ENCODE peak calls at places on chromosomes 3 and 15, in six cellular contexts. F is fibroblast of the aortic adventitia, U is cardiac fibroblast, N is hepatocyte, S is left ventricle myocardium inferior, G is fibroblast of pulmonary artery. M is an unnamed sample.

GRCh38 chr15:39622660-39623549 is 42.0 kb downstream of the THBS1 start:
- DNase-seq in F (no peak), G (no peak), S (no peak), N (peak; percentile 40), U (no peak), M (no peak)

GRCh38 chr3:149547954-149548728 is 73.6 kb downstream of the TM4SF4 start:
- DNase-seq in G (peak; percentile 92), F (peak; percentile 98), N (peak; percentile 65), U (peak; percentile 92), S (no peak), M (no peak)

GRCh38 chr3:71563827-71564226 is 19.7 kb downstream of the FOXP1 start:
- DNase-seq in S (no peak), N (no peak), U (no peak), F (no peak), G (no peak), M (no peak)

GRCh38 chr15:28900041-28900891 is 14.5 kb downstream of the APBA2 start:
- DNase-seq in U (no peak), F (no peak), S (no peak), N (no peak), G (no peak), M (no peak)

GRCh38 chr3:141368925-141369794 is 856 bp downstream of the ZBTB38 start:
- DNase-seq in U (peak; percentile 94), S (no peak), F (peak; percentile 93), G (peak; percentile 89), N (peak; percentile 68), M (peak; percentile 63)

GRCh38 chr15:56410712-56411111 is 45.5 kb downstream of the TEX9 start:
- DNase-seq in S (no peak), N (no peak), G (no peak), F (no peak), U (no peak), M (no peak)

GRCh38 chr15:80982205-80982604 is 7.4 kb downstream of the MESD start:
- DNase-seq in F (no peak), G (no peak), N (no peak), U (no peak), S (no peak), M (no peak)

GRCh38 chr15:40088929-40089755 is 19.5 kb downstream of the BMF start:
- DNase-seq in G (no peak), F (peak; percentile 29), N (no peak), U (peak; percentile 65), S (no peak), M (no peak)

GRCh38 chr3:54710954-54711353 is 216.9 kb downstream of the LRTM1 start:
- DNase-seq in S (no peak), U (no peak), N (no peak), F (no peak), G (no peak), M (no peak)

GRCh38 chr15:51224428-51224827 is 114.0 kb downstream of the CYP19A1 start:
- DNase-seq in G (peak; percentile 39), F (peak; percentile 25), U (peak; percentile 41), S (no peak), N (no peak), M (no peak)
- H3K4me3 ChIP-seq in G (no peak overlapping the region), F (no peak overlapping the region), U (no peak overlapping the region), S (no peak overlapping the region), N (no peak overlapping the region), M (no peak overlapping the region)

DNA sequence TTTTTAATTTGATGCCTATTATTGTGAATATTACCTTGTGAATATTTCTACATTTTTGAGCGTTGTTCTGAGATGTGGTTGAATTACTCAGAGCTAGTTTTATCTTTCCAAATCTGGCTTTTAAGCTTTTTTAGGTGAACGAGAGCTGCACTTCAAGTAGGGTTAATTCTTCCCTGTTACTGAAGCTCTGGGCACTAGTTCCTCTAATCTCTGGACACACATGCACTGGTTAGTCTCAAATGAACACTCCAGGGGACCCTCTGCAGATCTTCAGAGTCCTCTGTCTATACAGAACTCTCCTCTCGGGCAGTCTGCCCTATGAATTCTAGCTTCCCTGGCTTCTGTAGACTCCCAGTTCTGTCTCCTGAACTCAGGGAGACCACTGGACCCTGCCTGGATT is 237.5 kb upstream of the TBC1D5 start:
- DNase-seq in G (no peak), N (no peak), F (no peak), U (no peak), S (no peak), M (no peak)
- TF ChIP-seq CTCF in G (no peak), N (no peak), F (no peak), U (no peak), S (no peak), M (no peak)

GRCh38 chr3:107959767-107960166 is 131.1 kb downstream of the CD47 start:
- DNase-seq in F (peak; percentile 61), N (no peak), U (peak; percentile 90), G (peak; percentile 96), S (no peak), M (no peak)

GRCh38 chr3:107957506-107957905 is 133.3 kb downstream of the CD47 start:
- DNase-seq in F (no peak), U (peak; percentile 67), N (no peak), G (peak; percentile 76), S (no peak), M (no peak)

GRCh38 chr3:107958151-107958550 is 132.7 kb downstream of the CD47 start:
- DNase-seq in G (peak; percentile 65), S (no peak), F (peak; percentile 68), U (peak; percentile 55), N (no peak), M (no peak)

GRCh38 chr3:107954845-107955244 is 136.0 kb downstream of the CD47 start:
- DNase-seq in U (no peak), S (no peak), F (no peak), N (no peak), G (no peak), M (no peak)

GRCh38 chr3:107956991-107957467 is 133.8 kb downstream of the CD47 start:
- DNase-seq in F (peak; percentile 99), U (peak; percentile 97), S (peak; percentile 77), G (peak; percentile 98), N (peak; percentile 71), M (peak; percentile 92)
- H3K4me3 ChIP-seq in F (peak overlapping the region; percentile 49), U (peak overlapping the region; percentile 4), S (peak overlapping the region; percentile 36), G (peak overlapping the region; percentile 41), N (no peak overlapping the region), M (no peak overlapping the region)

DNA sequence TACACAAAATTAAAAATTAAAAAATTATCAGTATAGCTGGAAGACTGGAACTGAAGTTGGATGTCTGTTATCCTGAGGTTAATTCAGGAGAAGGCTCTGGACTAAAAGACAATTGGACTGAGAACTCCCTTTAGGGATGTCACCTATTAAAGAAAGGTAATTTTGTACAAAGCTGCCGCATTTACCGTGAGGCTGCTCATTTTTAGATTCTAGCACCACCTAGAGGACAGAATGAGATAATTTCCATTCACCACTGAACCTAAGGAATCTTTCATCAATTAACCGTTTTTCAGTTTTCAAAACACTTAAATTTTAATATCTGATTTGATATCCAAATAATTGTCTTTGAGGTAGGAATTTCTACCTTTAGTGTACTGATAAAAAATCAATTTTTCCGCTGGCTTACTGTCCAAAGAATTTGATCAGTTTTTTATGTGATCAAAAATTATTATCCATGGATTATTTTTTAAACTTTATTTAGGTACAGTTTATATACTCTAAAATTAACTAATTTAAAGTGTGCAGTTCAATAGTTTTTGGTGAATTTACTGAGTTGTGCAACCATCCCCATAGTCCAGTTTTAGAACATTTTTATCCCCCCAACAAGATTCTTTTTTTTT is 106.7 kb upstream of the TNIK start:
- DNase-seq in N (peak; percentile 66), F (peak; percentile 67), S (no peak), G (peak; percentile 66), U (peak; percentile 61), M (no peak)
- TF ChIP-seq CTCF in N (peak; percentile 89), F (peak; percentile 64), S (peak; percentile 80), G (peak; percentile 62), U (peak; percentile 54), M (peak; percentile 64)

DNA sequence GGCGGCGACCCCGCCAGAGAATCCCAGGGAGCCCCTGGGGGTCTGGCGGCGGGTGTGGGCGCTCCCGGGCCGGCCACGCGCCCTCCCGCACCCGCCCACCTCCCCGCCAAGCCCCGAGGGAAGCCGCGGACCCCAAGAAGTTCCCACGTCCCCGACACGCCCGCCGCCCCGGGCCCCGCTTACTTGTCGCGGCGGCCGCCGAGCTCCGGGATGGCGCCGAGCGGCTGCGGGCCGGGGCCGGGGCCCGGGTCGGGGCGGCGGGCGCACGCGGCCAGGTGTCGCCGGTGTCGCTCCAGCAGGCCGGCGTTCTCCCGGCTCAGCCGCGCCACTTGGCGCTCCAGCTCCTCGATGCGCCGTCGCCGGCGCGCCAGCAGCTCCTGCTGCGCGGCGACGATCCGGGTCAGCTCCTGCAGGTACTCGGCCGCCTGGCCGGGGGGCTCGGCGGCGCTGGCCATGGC is 137.6 kb downstream of the NUP210 start:
- DNase-seq in U (no peak), G (no peak), N (peak; percentile 38), F (no peak), S (no peak), M (no peak)
- H3K4me3 ChIP-seq in U (no peak overlapping the region), G (no peak overlapping the region), N (no peak overlapping the region), F (no peak overlapping the region), S (peak overlapping the region; percentile 71), M (no peak overlapping the region)

GRCh38 chr3:14157951-14158350 is 20.4 kb downstream of the XPC start:
- DNase-seq in N (no peak), U (no peak), F (no peak), G (no peak), S (no peak), M (no peak)
- TF ChIP-seq CTCF in N (no peak), U (no peak), F (no peak), G (no peak), S (no peak), M (no peak)

DNA sequence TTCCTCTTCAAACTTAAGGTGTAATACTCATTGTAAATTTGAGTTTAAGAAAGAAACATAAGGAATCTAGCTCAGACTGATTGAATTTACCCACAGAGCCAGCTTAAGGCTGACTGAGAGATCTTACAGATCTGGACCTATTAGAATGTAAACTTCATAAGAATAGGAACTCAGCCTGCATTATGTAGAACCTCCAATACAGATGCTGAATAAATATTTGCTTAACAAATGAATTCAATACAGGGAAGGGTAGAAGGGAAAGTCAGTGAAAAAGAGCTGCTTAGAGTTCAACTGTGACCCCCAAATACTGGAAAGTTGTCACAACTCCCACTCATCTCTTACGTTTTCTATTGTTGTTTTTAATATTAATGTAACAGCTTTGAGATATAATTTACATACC is 11.5 kb downstream of the KPNA4 start:
- DNase-seq in G (no peak), N (no peak), F (no peak), U (no peak), S (no peak), M (no peak)
- H3K4me3 ChIP-seq in G (no peak overlapping the region), N (no peak overlapping the region), F (no peak overlapping the region), U (no peak overlapping the region), S (no peak overlapping the region), M (no peak overlapping the region)

DNA sequence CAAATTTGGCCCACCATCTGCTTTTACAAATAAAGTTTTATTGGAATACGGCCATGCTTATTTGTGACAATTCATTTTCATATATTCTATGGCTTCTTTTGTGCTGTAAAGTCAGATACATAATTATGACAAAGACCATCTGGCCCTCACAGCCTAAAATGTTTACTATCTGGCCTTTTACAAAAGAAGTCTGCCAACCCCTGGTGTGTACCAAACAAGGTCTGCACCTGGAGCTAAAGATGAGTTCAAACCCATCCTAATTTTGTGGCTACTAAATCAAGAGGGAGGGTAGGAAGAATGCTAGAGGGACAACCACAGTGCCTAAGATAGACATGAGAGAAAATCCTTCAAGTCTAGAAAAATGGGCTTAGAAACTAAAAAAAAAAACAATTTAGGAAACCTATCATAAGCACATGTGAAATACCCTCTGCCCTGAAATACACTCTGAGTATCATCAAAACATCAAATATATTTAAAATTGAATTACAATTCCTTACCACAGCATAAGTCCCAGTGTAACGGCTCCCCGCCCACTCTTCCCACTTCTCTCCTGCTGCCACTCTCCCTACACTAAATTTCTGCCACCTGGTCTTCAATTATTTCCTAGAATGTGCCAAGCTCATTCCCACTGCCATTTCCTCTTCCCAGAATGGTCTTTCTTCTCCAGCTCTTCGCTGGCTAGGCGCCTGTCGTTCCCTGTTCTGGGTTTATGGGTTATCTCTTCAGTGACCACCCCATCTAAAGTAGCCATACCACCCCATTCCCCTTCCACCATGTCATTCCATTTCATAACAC is 950.7 kb upstream of the CFAP20DC start:
- DNase-seq in S (no peak), G (no peak), N (no peak), U (no peak), F (no peak), M (no peak)
- TF ChIP-seq CTCF in S (no peak), G (no peak), N (no peak), U (no peak), F (no peak), M (no peak)

M was measured in AG09309.